ENCODE peak calls at places on chromosomes 11 and 22, in six cellular contexts. Z is KG1, S is dermis microvascular lymphatic vessel endothelial cell, E is bronchial epithelial cell, D is GM04504, P is stomach. F is an unnamed sample.

GRCh38 chr22:46171940-46172339 is 21.6 kb downstream of the PPARA start:
- DNase-seq in E (peak), Z (no peak), S (no peak), D (peak), P (no peak), F (no peak)

GRCh38 chr11:73376803-73377629 is 817 bp downstream of the RELT start:
- DNase-seq in S (peak), D (peak), P (peak), Z (peak), E (peak), F (peak)

GRCh38 chr11:65425105-65425970 is 2.7 kb downstream of the NEAT1 start:
- DNase-seq in S (peak), Z (peak), P (peak), D (peak), E (peak), F (no peak)

GRCh38 chr11:125902315-125902926 is 585 bp downstream of the PUS3 start:
- DNase-seq in Z (no peak), D (no peak), S (no peak), P (no peak), E (no peak), F (no peak)

GRCh38 chr11:1749020-1749758 is 1.2 kb downstream of the IFITM10 start:
- DNase-seq in S (no peak), E (no peak), P (no peak), D (no peak), Z (no peak), F (no peak)

GRCh38 chr11:1151366-1152315 is 6.1 kb upstream of the MUC5AC start:
- DNase-seq in P (no peak), E (no peak), S (no peak), Z (no peak), D (no peak), F (no peak)

GRCh38 chr11:69075421-69076128 is 26.8 kb downstream of the TPCN2 start:
- DNase-seq in E (no peak), S (no peak), D (peak), P (peak), Z (no peak), F (peak)

GRCh38 chr11:103529217-103529684 is 420.0 kb downstream of the DYNC2H1 start:
- DNase-seq in E (peak), S (peak), D (peak), P (no peak), Z (no peak), F (peak)

GRCh38 chr11:87097582-87097981 is 59.8 kb downstream of the TMEM135 start:
- DNase-seq in E (peak), D (no peak), S (peak), P (peak), Z (peak), F (no peak)

GRCh38 chr11:128470081-128470480 is 117.3 kb downstream of the ETS1 start:
- DNase-seq in P (no peak), E (no peak), Z (no peak), D (no peak), S (no peak), F (no peak)

F was measured in HS-27A.